ENCODE peak calls at places on chromosomes 7 and 10, in nine cellular contexts. One of them, this sample, is unnamed.

GRCh38 chr7:42106562-42106961 is 130.4 kb downstream of the GLI3 start:
- DNase-seq in PC-3: no peak
- DNase-seq in IMR-90: no peak
- DNase-seq in fibroblast of lung: no peak
- DNase-seq in GM23248: peak
- DNase-seq in neural progenitor cell: no peak
- DNase-seq in H9: no peak
- DNase-seq in mammary epithelial cell: no peak
- DNase-seq in K562: no peak
- DNase-seq in this sample: no peak

GRCh38 chr10:48531486-48531885 is 73.4 kb downstream of the ARHGAP22 start:
- DNase-seq in fibroblast of lung: peak
- DNase-seq in IMR-90: no peak
- DNase-seq in mammary epithelial cell: no peak
- DNase-seq in H9: peak
- DNase-seq in K562: no peak
- DNase-seq in PC-3: no peak
- DNase-seq in neural progenitor cell: no peak
- DNase-seq in GM23248: peak
- DNase-seq in this sample: no peak

GRCh38 chr10:97532935-97533671 is 34.4 kb downstream of the UBTD1 start:
- DNase-seq in GM23248: peak
- DNase-seq in PC-3: no peak
- DNase-seq in IMR-90: peak
- DNase-seq in H9: peak
- DNase-seq in mammary epithelial cell: no peak
- DNase-seq in K562: no peak
- DNase-seq in neural progenitor cell: peak
- DNase-seq in fibroblast of lung: peak
- DNase-seq in this sample: no peak

GRCh38 chr7:142961973-142962913 is at the start of gene KEL:
- DNase-seq in IMR-90: no peak
- DNase-seq in neural progenitor cell: no peak
- DNase-seq in mammary epithelial cell: no peak
- DNase-seq in PC-3: no peak
- DNase-seq in K562: peak
- DNase-seq in fibroblast of lung: no peak
- DNase-seq in H9: no peak
- DNase-seq in GM23248: no peak
- DNase-seq in this sample: no peak

GRCh38 chr10:132728741-132729140 is 57.2 kb downstream of the NKX6-2 start:
- DNase-seq in IMR-90: no peak
- DNase-seq in K562: no peak
- DNase-seq in PC-3: no peak
- DNase-seq in mammary epithelial cell: no peak
- DNase-seq in H9: no peak
- DNase-seq in neural progenitor cell: no peak
- DNase-seq in GM23248: no peak
- DNase-seq in fibroblast of lung: no peak
- DNase-seq in this sample: no peak

GRCh38 chr7:89077992-89078391 is 282.5 kb upstream of the TEX47 start:
- DNase-seq in mammary epithelial cell: no peak
- DNase-seq in PC-3: peak
- DNase-seq in neural progenitor cell: no peak
- DNase-seq in IMR-90: no peak
- DNase-seq in K562: no peak
- DNase-seq in GM23248: no peak
- DNase-seq in fibroblast of lung: no peak
- DNase-seq in H9: no peak
- DNase-seq in this sample: no peak

GRCh38 chr7:46600340-46600739 is 679.3 kb upstream of the IGFBP3 start:
- DNase-seq in GM23248: peak
- DNase-seq in K562: no peak
- DNase-seq in IMR-90: peak
- DNase-seq in H9: no peak
- DNase-seq in PC-3: no peak
- DNase-seq in neural progenitor cell: no peak
- DNase-seq in mammary epithelial cell: no peak
- DNase-seq in fibroblast of lung: peak
- DNase-seq in this sample: no peak

GRCh38 chr10:79007037-79007842 is 61.5 kb upstream of the ZMIZ1 start:
- DNase-seq in H9: no peak
- DNase-seq in GM23248: no peak
- DNase-seq in neural progenitor cell: no peak
- DNase-seq in fibroblast of lung: peak
- DNase-seq in IMR-90: no peak
- DNase-seq in mammary epithelial cell: no peak
- DNase-seq in PC-3: no peak
- DNase-seq in K562: no peak
- DNase-seq in this sample: no peak

GRCh38 chr7:3558410-3558809 is 257.4 kb downstream of the SDK1 start:
- DNase-seq in IMR-90: no peak
- DNase-seq in K562: no peak
- DNase-seq in mammary epithelial cell: no peak
- DNase-seq in neural progenitor cell: no peak
- DNase-seq in PC-3: no peak
- DNase-seq in GM23248: no peak
- DNase-seq in fibroblast of lung: peak
- DNase-seq in H9: no peak
- DNase-seq in this sample: no peak

GRCh38 chr10:30988831-30989458 is 42.7 kb downstream of the ZNF438 start:
- DNase-seq in IMR-90: peak
- DNase-seq in GM23248: no peak
- DNase-seq in mammary epithelial cell: no peak
- DNase-seq in PC-3: no peak
- DNase-seq in fibroblast of lung: peak
- DNase-seq in K562: no peak
- DNase-seq in neural progenitor cell: no peak
- DNase-seq in H9: no peak
- DNase-seq in this sample: no peak

GRCh38 chr10:30000802-30001571 is 58.4 kb downstream of the JCAD start:
- DNase-seq in GM23248: peak
- DNase-seq in neural progenitor cell: no peak
- DNase-seq in PC-3: peak
- DNase-seq in K562: no peak
- DNase-seq in H9: no peak
- DNase-seq in fibroblast of lung: peak
- DNase-seq in mammary epithelial cell: peak
- DNase-seq in IMR-90: peak
- DNase-seq in this sample: no peak

GRCh38 chr10:84493951-84494848 is 165.8 kb downstream of the CCSER2 start:
- DNase-seq in K562: no peak
- DNase-seq in fibroblast of lung: peak
- DNase-seq in H9: no peak
- DNase-seq in PC-3: peak
- DNase-seq in neural progenitor cell: no peak
- DNase-seq in mammary epithelial cell: peak
- DNase-seq in GM23248: peak
- DNase-seq in IMR-90: peak
- DNase-seq in this sample: no peak

GRCh38 chr10:24439935-24440334 is 231.0 kb downstream of the KIAA1217 start:
- DNase-seq in GM23248: peak
- DNase-seq in fibroblast of lung: peak
- DNase-seq in IMR-90: peak
- DNase-seq in PC-3: no peak
- DNase-seq in H9: no peak
- DNase-seq in neural progenitor cell: no peak
- DNase-seq in K562: no peak
- DNase-seq in mammary epithelial cell: no peak
- DNase-seq in this sample: no peak

GRCh38 chr7:55774327-55775050 is 88.1 kb downstream of the SEPTIN14 start:
- DNase-seq in PC-3: peak
- DNase-seq in fibroblast of lung: no peak
- DNase-seq in H9: peak
- DNase-seq in K562: no peak
- DNase-seq in neural progenitor cell: no peak
- DNase-seq in mammary epithelial cell: peak
- DNase-seq in GM23248: no peak
- DNase-seq in IMR-90: no peak
- DNase-seq in this sample: no peak

GRCh38 chr10:2928219-2928840 is 139.0 kb upstream of the PFKP start:
- DNase-seq in neural progenitor cell: peak
- DNase-seq in H9: peak
- DNase-seq in IMR-90: peak
- DNase-seq in fibroblast of lung: peak
- DNase-seq in PC-3: peak
- DNase-seq in mammary epithelial cell: peak
- DNase-seq in K562: peak
- DNase-seq in GM23248: peak
- DNase-seq in this sample: peak

GRCh38 chr10:28842321-28842720 is 165.0 kb downstream of the BAMBI start:
- DNase-seq in fibroblast of lung: peak
- DNase-seq in PC-3: peak
- DNase-seq in neural progenitor cell: no peak
- DNase-seq in GM23248: peak
- DNase-seq in mammary epithelial cell: no peak
- DNase-seq in K562: no peak
- DNase-seq in IMR-90: peak
- DNase-seq in H9: no peak
- DNase-seq in this sample: no peak

GRCh38 chr7:110813986-110814385 is 276.9 kb upstream of the LRRN3 start:
- DNase-seq in K562: no peak
- DNase-seq in GM23248: no peak
- DNase-seq in neural progenitor cell: no peak
- DNase-seq in H9: no peak
- DNase-seq in IMR-90: no peak
- DNase-seq in mammary epithelial cell: no peak
- DNase-seq in fibroblast of lung: no peak
- DNase-seq in PC-3: no peak
- DNase-seq in this sample: no peak

GRCh38 chr10:4447977-4448376 is 378.0 kb upstream of the AKR1E2 start:
- DNase-seq in PC-3: no peak
- DNase-seq in H9: no peak
- DNase-seq in neural progenitor cell: no peak
- DNase-seq in K562: no peak
- DNase-seq in IMR-90: no peak
- DNase-seq in fibroblast of lung: no peak
- DNase-seq in mammary epithelial cell: no peak
- DNase-seq in GM23248: no peak
- DNase-seq in this sample: no peak
- H2AFZ ChIP-seq in PC-3: no peak
- H2AFZ ChIP-seq in H9: peak
- H2AFZ ChIP-seq in neural progenitor cell: no peak
- H2AFZ ChIP-seq in K562: no peak
- H2AFZ ChIP-seq in IMR-90: no peak
- H2AFZ ChIP-seq in fibroblast of lung: no peak
- H2AFZ ChIP-seq in mammary epithelial cell: peak
- H2AFZ ChIP-seq in GM23248: no peak
- H2AFZ ChIP-seq in this sample: peak

GRCh38 chr7:47690902-47691558 is 109.1 kb upstream of the TNS3 start:
- DNase-seq in mammary epithelial cell: no peak
- DNase-seq in IMR-90: peak
- DNase-seq in fibroblast of lung: peak
- DNase-seq in neural progenitor cell: no peak
- DNase-seq in H9: no peak
- DNase-seq in K562: no peak
- DNase-seq in PC-3: peak
- DNase-seq in GM23248: peak
- DNase-seq in this sample: no peak
- H2AFZ ChIP-seq in mammary epithelial cell: no peak
- H2AFZ ChIP-seq in IMR-90: peak
- H2AFZ ChIP-seq in fibroblast of lung: no peak
- H2AFZ ChIP-seq in neural progenitor cell: no peak
- H2AFZ ChIP-seq in H9: no peak
- H2AFZ ChIP-seq in K562: no peak
- H2AFZ ChIP-seq in PC-3: peak
- H2AFZ ChIP-seq in GM23248: peak
- H2AFZ ChIP-seq in this sample: no peak

GRCh38 chr7:139603282-139603681 is 79.8 kb downstream of the CLEC2L start:
- DNase-seq in GM23248: no peak
- DNase-seq in neural progenitor cell: no peak
- DNase-seq in H9: no peak
- DNase-seq in mammary epithelial cell: no peak
- DNase-seq in PC-3: no peak
- DNase-seq in IMR-90: no peak
- DNase-seq in K562: no peak
- DNase-seq in fibroblast of lung: no peak
- DNase-seq in this sample: no peak

GRCh38 chr7:139603896-139604295 is 80.4 kb downstream of the CLEC2L start:
- DNase-seq in fibroblast of lung: no peak
- DNase-seq in PC-3: no peak
- DNase-seq in K562: no peak
- DNase-seq in neural progenitor cell: no peak
- DNase-seq in H9: no peak
- DNase-seq in mammary epithelial cell: no peak
- DNase-seq in GM23248: no peak
- DNase-seq in IMR-90: no peak
- DNase-seq in this sample: no peak

GRCh38 chr7:139600306-139600705 is 76.8 kb downstream of the CLEC2L start:
- DNase-seq in GM23248: no peak
- DNase-seq in mammary epithelial cell: no peak
- DNase-seq in K562: peak
- DNase-seq in neural progenitor cell: no peak
- DNase-seq in PC-3: no peak
- DNase-seq in IMR-90: no peak
- DNase-seq in H9: no peak
- DNase-seq in fibroblast of lung: no peak
- DNase-seq in this sample: no peak

GRCh38 chr7:139601176-139601575 is 77.7 kb downstream of the CLEC2L start:
- DNase-seq in mammary epithelial cell: no peak
- DNase-seq in K562: no peak
- DNase-seq in neural progenitor cell: no peak
- DNase-seq in IMR-90: no peak
- DNase-seq in H9: no peak
- DNase-seq in fibroblast of lung: no peak
- DNase-seq in PC-3: no peak
- DNase-seq in GM23248: no peak
- DNase-seq in this sample: no peak

DNA sequence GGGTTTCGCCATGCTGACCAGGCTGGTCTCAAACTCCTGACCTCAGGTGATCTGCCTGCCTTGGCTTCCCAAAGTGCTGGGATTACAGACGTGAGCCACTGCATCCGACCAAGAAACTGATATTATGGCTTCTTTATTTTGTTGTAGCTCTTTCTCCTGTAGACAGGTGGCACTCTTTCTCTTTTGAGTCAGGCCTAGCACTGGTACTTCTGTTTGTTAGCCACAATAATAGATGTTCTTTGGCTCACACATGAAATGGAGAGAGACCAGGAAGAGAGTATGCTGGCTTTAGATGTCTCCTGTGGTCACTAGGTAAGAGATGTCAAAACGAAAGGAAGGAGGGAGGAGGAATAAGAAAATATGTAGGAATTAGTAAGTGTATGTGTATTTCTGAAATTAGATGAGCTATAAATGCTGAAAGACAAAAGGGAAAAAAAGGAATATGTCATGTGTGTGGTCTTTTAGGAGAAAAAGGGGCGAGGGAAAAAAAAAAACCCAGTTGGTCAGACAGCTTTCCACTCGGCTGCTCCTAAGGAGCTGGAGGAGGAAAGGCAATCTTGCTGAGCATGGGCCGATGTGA is 78.7 kb downstream of the CLEC2L start:
- DNase-seq in IMR-90: peak
- DNase-seq in fibroblast of lung: peak
- DNase-seq in mammary epithelial cell: peak
- DNase-seq in GM23248: peak
- DNase-seq in H9: no peak
- DNase-seq in PC-3: peak
- DNase-seq in neural progenitor cell: peak
- DNase-seq in K562: peak
- DNase-seq in this sample: no peak
- H2AFZ ChIP-seq in IMR-90: no peak
- H2AFZ ChIP-seq in fibroblast of lung: no peak
- H2AFZ ChIP-seq in mammary epithelial cell: no peak
- H2AFZ ChIP-seq in GM23248: no peak
- H2AFZ ChIP-seq in H9: no peak
- H2AFZ ChIP-seq in PC-3: no peak
- H2AFZ ChIP-seq in neural progenitor cell: no peak
- H2AFZ ChIP-seq in K562: no peak
- H2AFZ ChIP-seq in this sample: no peak

GRCh38 chr7:114639456-114639855 is 224.8 kb downstream of the FOXP2 start:
- DNase-seq in mammary epithelial cell: no peak
- DNase-seq in PC-3: no peak
- DNase-seq in neural progenitor cell: no peak
- DNase-seq in K562: no peak
- DNase-seq in fibroblast of lung: no peak
- DNase-seq in GM23248: no peak
- DNase-seq in IMR-90: no peak
- DNase-seq in H9: no peak
- DNase-seq in this sample: no peak
- H2AFZ ChIP-seq in mammary epithelial cell: no peak
- H2AFZ ChIP-seq in PC-3: no peak
- H2AFZ ChIP-seq in neural progenitor cell: no peak
- H2AFZ ChIP-seq in K562: no peak
- H2AFZ ChIP-seq in fibroblast of lung: no peak
- H2AFZ ChIP-seq in GM23248: no peak
- H2AFZ ChIP-seq in IMR-90: no peak
- H2AFZ ChIP-seq in H9: no peak
- H2AFZ ChIP-seq in this sample: no peak